ENCODE peak calls at places on chromosomes 13 and 19, in seven cellular contexts. J is astrocyte of the spinal cord; I is NCI-H69; S is G401; P is activated CD4-positive, alpha-beta T cell treated with anti-CD3 and anti-CD28 coated beads for 1 hour; T is HL-60; D is AG04450. L is an unnamed sample.

GRCh38 chr13:30006246-30006645 is 155.8 kb upstream of the UBL3 start:
- DNase-seq in S (no peak), D (no peak), T (peak; percentile 78), P (no peak), J (no peak), I (no peak), L (no peak)

GRCh38 chr19:32039446-32039845 is 306.0 kb upstream of the ZNF507 start:
- DNase-seq in S (no peak), P (no peak), D (no peak), T (no peak), I (no peak), J (no peak), L (no peak)

GRCh38 chr19:19554074-19555023 is 16.3 kb downstream of the CILP2 start:
- DNase-seq in D (no peak), T (peak; percentile 45), J (no peak), I (peak; percentile 75), S (no peak), P (peak; percentile 39), L (peak; percentile 31)

GRCh38 chr19:46115396-46116109 is 8.9 kb downstream of the IGFL3 start:
- DNase-seq in D (peak; percentile 39), T (no peak), S (no peak), J (peak; percentile 88), P (no peak), I (peak; percentile 7), L (no peak)

GRCh38 chr13:84543976-84544375 is 661.7 kb upstream of the SLITRK1 start:
- DNase-seq in I (peak; percentile 45), T (no peak), D (no peak), J (no peak), P (no peak), S (no peak), L (no peak)

GRCh38 chr13:22874839-22875238 is 305.9 kb upstream of the SGCG start:
- DNase-seq in P (no peak), J (no peak), T (no peak), I (no peak), S (no peak), D (no peak), L (no peak)

GRCh38 chr19:27974082-27974513 is 1238.9 kb downstream of the UQCRFS1 start:
- DNase-seq in J (peak; percentile 24), S (peak; percentile 48), P (no peak), T (peak; percentile 14), D (no peak), I (no peak), L (peak; percentile 56)

GRCh38 chr13:66210677-66211076 is 1019.5 kb downstream of the PCDH9 start:
- DNase-seq in I (no peak), S (no peak), J (peak; percentile 96), T (no peak), P (no peak), D (peak; percentile 50), L (no peak)

GRCh38 chr19:18205180-18205915 is 1.5 kb upstream of the RAB3A start:
- DNase-seq in S (peak; percentile 55), I (peak; percentile 86), P (peak; percentile 42), J (peak; percentile 74), D (peak; percentile 58), T (peak; percentile 45), L (peak; percentile 64)

GRCh38 chr13:21637296-21637695 is 33.3 kb upstream of the MICU2 start:
- DNase-seq in S (no peak), T (peak; percentile 73), P (no peak), I (peak; percentile 95), J (peak; percentile 52), D (no peak), L (peak; percentile 36)

GRCh38 chr13:33168326-33168960 is 117.1 kb downstream of the STARD13 start:
- DNase-seq in P (no peak), T (no peak), S (no peak), J (peak; percentile 25), I (no peak), D (no peak), L (no peak)

GRCh38 chr13:78040431-78040830 is 121.8 kb upstream of the EDNRB start:
- DNase-seq in D (no peak), J (no peak), S (no peak), T (no peak), P (no peak), I (no peak), L (no peak)

GRCh38 chr13:99895999-99896695 is 75.4 kb downstream of the ZIC5 start:
- DNase-seq in P (no peak), D (no peak), S (no peak), J (no peak), I (no peak), T (no peak), L (no peak)

GRCh38 chr19:5686647-5687359 is 3.3 kb upstream of the RPL36 start:
- DNase-seq in J (peak; percentile 91), S (peak; percentile 86), P (peak; percentile 86), D (peak; percentile 74), T (peak; percentile 98), I (peak; percentile 96), L (peak; percentile 90)

GRCh38 chr19:2706251-2706650 is 3.8 kb upstream of the GNG7 start:
- DNase-seq in D (no peak), S (no peak), T (no peak), J (no peak), P (no peak), I (no peak), L (no peak)

GRCh38 chr13:44685641-44686040 is 109.5 kb upstream of the TSC22D1 start:
- DNase-seq in P (no peak), D (no peak), J (no peak), T (no peak), S (no peak), I (no peak), L (no peak)

GRCh38 chr13:111915104-111915551 is 151.8 kb upstream of the SOX1 start:
- DNase-seq in S (no peak), P (no peak), T (no peak), D (no peak), I (no peak), J (no peak), L (no peak)

GRCh38 chr13:112617754-112618375 is 29.9 kb upstream of the TUBGCP3 start:
- DNase-seq in J (no peak), I (no peak), T (no peak), S (no peak), P (no peak), D (no peak), L (no peak)

GRCh38 chr19:39351537-39352037 is 9.4 kb downstream of the SAMD4B start:
- DNase-seq in D (no peak), I (no peak), P (no peak), T (no peak), J (peak; percentile 5), S (no peak), L (no peak)

GRCh38 chr19:41248895-41249294 is 15.3 kb upstream of the HNRNPUL1 start:
- DNase-seq in J (no peak), D (no peak), S (no peak), P (no peak), I (no peak), T (no peak), L (no peak)

GRCh38 chr13:74068471-74068870 is 65.7 kb downstream of the KLF12 start:
- DNase-seq in S (no peak), T (no peak), I (no peak), J (no peak), P (no peak), D (no peak), L (no peak)